ENCODE peak calls at places on chromosomes 1 and 21, in nine cellular contexts. E, G, Q, L, B, J, V, Z and H are unnamed samples.

GRCh38 chr1:50929376-50929958 is 30.6 kb downstream of the FAF1 start:
- DNase-seq in J (no peak), Q (no peak), L (peak; percentile 17), B (no peak), E (no peak), Z (peak; percentile 64), V (no peak), G (no peak), H (no peak)

GRCh38 chr1:110209715-110210603 is at the start of gene KCNC4:
- DNase-seq in G (peak; percentile 97), L (peak; percentile 90), B (peak; percentile 91), V (peak; percentile 93), Z (peak; percentile 79), J (peak; percentile 67), E (peak; percentile 94), Q (peak; percentile 92), H (peak; percentile 92)

GRCh38 chr1:206447792-206448191 is 22.5 kb upstream of the IKBKE start:
- DNase-seq in E (no peak), L (no peak), V (no peak), G (no peak), J (no peak), B (no peak), Q (no peak), Z (peak; percentile 94), H (no peak)

GRCh38 chr1:1344672-1345361 is 4.4 kb downstream of the DVL1 start:
- DNase-seq in B (no peak), Z (peak; percentile 100), G (no peak), Q (no peak), V (no peak), L (no peak), J (peak; percentile 98), E (no peak), H (peak; percentile 87)

GRCh38 chr1:40592107-40592773 is 60.8 kb downstream of the ZNF684 start:
- DNase-seq in E (no peak), V (no peak), Q (no peak), L (no peak), B (no peak), G (no peak), J (peak; percentile 60), Z (peak; percentile 64), H (no peak)

GRCh38 chr1:241848680-241849344 is 808 bp downstream of the EXO1 start:
- DNase-seq in L (no peak), J (no peak), Q (no peak), B (no peak), E (no peak), Z (no peak), V (no peak), G (no peak), H (no peak)

GRCh38 chr1:154352581-154353459 is 27.5 kb downstream of the ATP8B2 start:
- DNase-seq in Z (peak; percentile 37), Q (peak; percentile 44), J (no peak), B (peak; percentile 54), L (peak; percentile 45), G (peak; percentile 83), V (peak; percentile 65), E (peak; percentile 79), H (peak; percentile 88)

GRCh38 chr1:229855999-229856650 is 210.9 kb upstream of the GALNT2 start:
- DNase-seq in G (no peak), E (no peak), L (peak; percentile 13), V (no peak), B (no peak), Q (no peak), Z (no peak), J (no peak), H (no peak)

GRCh38 chr1:209863766-209864485 is 36.2 kb downstream of the UTP25 start:
- DNase-seq in G (no peak), B (no peak), Z (no peak), L (no peak), V (no peak), Q (no peak), J (no peak), E (no peak), H (no peak)

GRCh38 chr21:34129039-34129891 is 55.9 kb downstream of the MRPS6 start:
- DNase-seq in J (no peak), L (peak; percentile 76), G (no peak), E (no peak), B (peak; percentile 79), Z (peak; percentile 14), V (peak; percentile 66), Q (peak; percentile 58), H (no peak)

GRCh38 chr21:34132202-34132601 is 58.8 kb downstream of the MRPS6 start:
- DNase-seq in G (no peak), V (no peak), Q (no peak), B (no peak), Z (no peak), J (no peak), E (no peak), L (no peak), H (no peak)

GRCh38 chr21:34131586-34131985 is 58.2 kb downstream of the MRPS6 start:
- DNase-seq in E (no peak), G (no peak), J (no peak), V (no peak), L (no peak), Z (no peak), Q (no peak), B (no peak), H (no peak)

GRCh38 chr21:34129971-34130597 is 56.7 kb downstream of the MRPS6 start:
- DNase-seq in Z (no peak), J (no peak), L (no peak), B (no peak), G (no peak), E (no peak), Q (no peak), V (no peak), H (no peak)

GRCh38 chr21:34130598-34130985 is 57.2 kb downstream of the MRPS6 start:
- DNase-seq in Z (no peak), V (no peak), E (no peak), L (no peak), G (no peak), Q (no peak), B (no peak), J (no peak), H (no peak)
- H3K27ac ChIP-seq in Z (no peak overlapping the region), V (peak overlapping the region; percentile 32), E (peak overlapping the region; percentile 44), L (no peak overlapping the region), G (peak overlapping the region; percentile 79), Q (peak overlapping the region; percentile 87), B (peak overlapping the region; percentile 79), J (no peak overlapping the region), H (peak overlapping the region; percentile 38)

GRCh38 chr1:160907976-160908375 is 23.0 kb upstream of the ITLN1 start:
- DNase-seq in G (no peak), J (no peak), Q (no peak), L (no peak), Z (no peak), B (peak; percentile 17), E (no peak), V (peak; percentile 42), H (no peak)

GRCh38 chr1:160911441-160911840 is 26.5 kb upstream of the ITLN1 start:
- DNase-seq in V (no peak), E (no peak), Z (no peak), B (no peak), G (no peak), Q (no peak), J (peak; percentile 60), L (no peak), H (no peak)

GRCh38 chr1:160916666-160917065 is 31.7 kb upstream of the ITLN1 start:
- DNase-seq in J (no peak), Q (no peak), B (no peak), V (no peak), G (no peak), L (no peak), E (no peak), Z (peak; percentile 98), H (no peak)

GRCh38 chr1:160910351-160910750 is 25.4 kb upstream of the ITLN1 start:
- DNase-seq in G (no peak), L (no peak), J (no peak), E (no peak), V (no peak), B (no peak), Q (no peak), Z (no peak), H (no peak)

DNA sequence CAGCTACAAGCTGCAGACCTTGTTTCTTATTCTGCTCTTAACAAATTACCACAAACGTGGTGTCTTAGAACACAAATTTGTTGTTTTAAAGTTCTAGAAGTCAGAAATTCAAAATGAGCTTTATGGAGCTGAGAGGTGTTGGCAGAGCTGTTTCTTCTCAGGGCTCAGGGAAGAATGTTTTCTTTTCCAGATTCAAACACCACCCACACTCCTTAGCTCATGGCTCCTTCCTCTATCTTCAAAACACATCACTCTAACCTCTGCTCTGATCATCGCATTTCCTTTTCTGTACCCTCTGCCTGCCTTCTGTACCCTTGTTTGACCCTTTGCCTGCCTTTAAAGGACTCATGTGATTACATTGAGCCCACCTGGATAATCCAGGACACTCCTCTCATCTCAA is 26.9 kb upstream of the ITLN1 start:
- DNase-seq in Z (no peak), L (no peak), J (no peak), G (no peak), E (no peak), Q (no peak), V (no peak), B (no peak), H (no peak)
- H3K4me3 ChIP-seq in Z (no peak overlapping the region), L (no peak overlapping the region), J (no peak overlapping the region), G (no peak overlapping the region), E (no peak overlapping the region), Q (no peak overlapping the region), V (no peak overlapping the region), B (no peak overlapping the region), H (no peak overlapping the region)

GRCh38 chr1:228302086-228302485 is 94.2 kb downstream of the OBSCN start:
- DNase-seq in B (no peak), Z (no peak), E (no peak), G (no peak), V (no peak), Q (no peak), L (no peak), J (no peak), H (no peak)
- H3K9me3 ChIP-seq in B (peaks cover 25% of the 10 kb centered on the region), Z (peaks cover 24% of the 10 kb centered on the region), E (peaks cover 11% of the 10 kb centered on the region), G (peaks cover 13% of the 10 kb centered on the region), V (peaks cover 4% of the 10 kb centered on the region), Q (peaks cover 37% of the 10 kb centered on the region), L (no peaks in the 10 kb centered on the region), J (peaks cover 24% of the 10 kb centered on the region), H (no peaks in the 10 kb centered on the region)

DNA sequence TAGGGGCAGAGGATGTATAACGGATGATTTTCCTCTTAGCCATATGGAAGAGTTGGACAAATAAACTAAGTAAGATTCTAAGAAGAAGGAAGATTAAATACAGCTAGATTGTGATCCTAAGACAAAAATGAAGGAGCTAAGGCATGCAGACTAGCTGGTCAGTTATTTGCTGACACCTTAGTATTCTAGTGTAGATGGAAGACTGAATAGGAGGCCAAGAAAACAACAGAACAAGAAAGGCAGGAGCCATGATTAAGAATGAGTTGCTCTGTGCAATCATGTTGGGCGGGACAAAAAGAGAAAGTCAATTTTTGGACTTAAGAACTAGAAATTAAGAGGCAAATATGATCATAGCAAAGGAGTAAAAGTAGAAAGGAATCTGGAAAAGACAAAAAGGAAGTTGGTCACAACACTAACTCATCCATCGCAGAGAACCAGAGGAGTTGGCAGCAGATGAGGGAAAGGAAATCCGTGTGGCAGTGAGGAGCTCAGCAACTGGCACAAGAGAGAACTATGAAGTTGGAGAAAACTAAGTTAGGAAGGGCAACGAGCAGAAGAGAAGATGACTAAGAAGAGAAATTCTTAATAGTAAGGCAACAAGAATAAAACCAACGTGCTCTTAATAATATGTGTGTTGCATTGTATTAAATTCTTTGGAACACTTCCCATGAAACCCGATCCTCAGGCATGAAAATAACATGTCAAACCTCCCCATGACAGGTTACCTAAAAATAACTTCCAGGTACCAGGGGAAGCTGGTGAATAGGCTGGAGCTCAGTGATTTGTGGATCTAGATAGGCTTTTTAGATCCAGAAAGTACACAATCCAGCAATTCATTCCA is 234.4 kb downstream of the LTN1 start:
- DNase-seq in L (no peak), B (no peak), V (no peak), G (no peak), Q (no peak), E (no peak), Z (peak; percentile 41), J (no peak), H (no peak)
- H3K27ac ChIP-seq in L (no peak overlapping the region), B (no peak overlapping the region), V (peak overlapping the region; percentile 30), G (peak overlapping the region; percentile 36), Q (peak overlapping the region; percentile 95), E (no peak overlapping the region), Z (no peak overlapping the region), J (no peak overlapping the region), H (no peak overlapping the region)